ENCODE peak calls at places on chromosomes 16 and 17, in four cellular contexts. U is fibroblast of lung, Z is neural progenitor cell, O is astrocyte. B is an unnamed sample.

GRCh38 chr17:29546085-29546484 is 20.8 kb downstream of the ABHD15 start:
- DNase-seq in U (peak), O (no peak), Z (no peak), B (no peak)

GRCh38 chr17:28204751-28205150 is 114.2 kb upstream of the TMEM97 start:
- DNase-seq in Z (no peak), O (peak), U (peak), B (no peak)

GRCh38 chr16:64864232-64864803 is 257.5 kb downstream of the CDH11 start:
- DNase-seq in Z (no peak), O (peak), U (peak), B (no peak)

GRCh38 chr17:7022791-7023571 is at the start of gene BCL6B:
- DNase-seq in Z (peak), O (no peak), U (no peak), B (no peak)

GRCh38 chr16:89704281-89704680 is 2.8 kb upstream of the SPATA2L start:
- DNase-seq in Z (no peak), O (no peak), U (no peak), B (no peak)

GRCh38 chr17:30922235-30922993 is 669 bp downstream of the ADAP2 start:
- DNase-seq in O (no peak), Z (peak), U (no peak), B (no peak)

GRCh38 chr17:57916925-57917858 is 38.0 kb downstream of the CUEDC1 start:
- DNase-seq in U (no peak), Z (no peak), O (no peak), B (no peak)

GRCh38 chr16:21083729-21084268 is 66.8 kb downstream of the DNAH3 start:
- DNase-seq in Z (peak), O (peak), U (peak), B (no peak)

GRCh38 chr16:46658925-46659324 is 30.1 kb downstream of the VPS35 start:
- DNase-seq in O (no peak), Z (no peak), U (no peak), B (no peak)

GRCh38 chr16:87831421-87832136 is 37.7 kb downstream of the SLC7A5 start:
- DNase-seq in O (no peak), U (no peak), Z (no peak), B (no peak)

GRCh38 chr16:52068447-52069074 is 478.4 kb downstream of the TOX3 start:
- DNase-seq in Z (peak), U (peak), O (no peak), B (no peak)

GRCh38 chr17:31802502-31802901 is 56.5 kb downstream of the COPRS start:
- DNase-seq in U (no peak), O (no peak), Z (no peak), B (no peak)

GRCh38 chr16:73196670-73197069 is 148.7 kb upstream of the ZFHX3 start:
- DNase-seq in O (peak), U (peak), Z (peak), B (peak)

GRCh38 chr16:68700120-68700519 is 37.0 kb upstream of the CDH1 start:
- DNase-seq in U (peak), O (peak), Z (no peak), B (no peak)

GRCh38 chr16:85522842-85523601 is 90.1 kb upstream of the GSE1 start:
- DNase-seq in Z (no peak), O (peak), U (peak), B (no peak)

GRCh38 chr16:84413605-84414004 is 45.3 kb downstream of the ATP2C2 start:
- DNase-seq in O (no peak), Z (no peak), U (no peak), B (no peak)

GRCh38 chr16:54458923-54459322 is 172.3 kb upstream of the IRX3 start:
- DNase-seq in U (no peak), Z (no peak), O (no peak), B (no peak)

GRCh38 chr17:41527076-41528023 is 758 bp downstream of the KRT19 start:
- DNase-seq in Z (peak), U (no peak), O (no peak), B (no peak)

GRCh38 chr17:41531993-41532392 is 3.9 kb upstream of the KRT19 start:
- DNase-seq in O (no peak), Z (no peak), U (no peak), B (no peak)

GRCh38 chr17:41528959-41529353 is 848 bp upstream of the KRT19 start:
- DNase-seq in O (no peak), Z (peak), U (no peak), B (no peak)

GRCh38 chr17:41530062-41531048 is 2.2 kb upstream of the KRT19 start:
- DNase-seq in U (peak), O (peak), Z (no peak), B (no peak)

DNA sequence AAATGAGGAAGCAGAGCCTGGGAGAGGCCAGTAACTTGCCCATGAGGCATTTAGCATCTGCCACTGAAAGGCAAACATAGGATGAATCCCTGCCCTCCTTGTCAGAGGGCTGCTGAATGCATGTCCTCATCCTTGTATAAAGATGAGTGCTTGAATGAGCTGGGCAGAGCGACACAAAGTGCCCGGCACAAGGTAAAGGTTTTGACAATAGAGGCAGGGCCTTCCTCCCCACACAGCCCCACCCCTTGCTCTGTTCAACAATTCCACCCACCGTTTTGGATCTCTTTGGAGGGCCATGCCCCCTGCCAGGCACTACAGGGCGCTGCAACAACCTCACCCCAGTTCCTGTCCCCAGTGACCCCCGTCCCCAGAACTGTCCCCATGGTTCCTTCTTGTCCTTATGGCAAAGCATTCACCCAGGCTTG is 1.4 kb upstream of the KRT19 start:
- DNase-seq in U (no peak), Z (no peak), O (no peak), B (no peak)
- H3K9ac ChIP-seq in U (no peak), Z (no peak), O (peak), B (no peak)

GRCh38 chr16:48155926-48156789 is at the start of gene ABCC12:
- DNase-seq in U (no peak), Z (no peak), O (no peak), B (no peak)
- H3K9ac ChIP-seq in U (no peak), Z (no peak), O (no peak), B (no peak)

GRCh38 chr16:1710811-1711507 is 5.0 kb downstream of the MAPK8IP3 start:
- DNase-seq in Z (no peak), U (no peak), O (no peak), B (no peak)
- H3K9ac ChIP-seq in Z (no peak), U (no peak), O (no peak), B (no peak)

GRCh38 chr16:69181-69580 is 3.2 kb downstream of the RHBDF1 start:
- DNase-seq in U (no peak), O (no peak), Z (no peak), B (no peak)
- H3K9ac ChIP-seq in U (no peak), O (no peak), Z (no peak), B (no peak)

B was measured in keratinocyte.